ENCODE peak calls at places on chromosomes 1 and 21, in seven cellular contexts. W is Right ventricle myocardium inferior; K is heart right ventricle; N is mucosa of descending colon; O is lower lobe of right lung; A is PC-3; M is activated CD8-positive, alpha-beta memory T cell treated with anti-CD3 and anti-CD28 coated beads, Interleukin-2, amount 10 ng/mL, durations not matched to agents 7 days and 5 days. L is an unnamed sample.

GRCh38 chr1:182995894-182996293 is 27.3 kb upstream of the LAMC1 start:
- ATAC-seq in W (no peak), K (no peak), N (no peak), O (no peak), A (no peak), M (no peak), L (no peak)

GRCh38 chr21:35063428-35064172 is 14.5 kb upstream of the RUNX1 start:
- ATAC-seq in W (no peak), K (no peak), N (peak), O (no peak), A (no peak), M (no peak), L (peak)

GRCh38 chr1:111286912-111287311 is 3.7 kb upstream of the CHIA start:
- ATAC-seq in W (no peak), K (no peak), N (no peak), O (peak), A (no peak), M (no peak), L (no peak)

GRCh38 chr1:202349263-202349928 is 897 bp downstream of the PPP1R12B start:
- ATAC-seq in W (peak), K (peak), N (peak), O (peak), A (peak), M (no peak), L (peak)

GRCh38 chr1:226076378-226076777 is 13.9 kb downstream of the H3-3A start:
- ATAC-seq in W (no peak), K (no peak), N (no peak), O (no peak), A (peak), M (no peak), L (no peak)

GRCh38 chr1:11898831-11899467 is 27.3 kb downstream of the KIAA2013 start:
- ATAC-seq in W (no peak), K (peak), N (no peak), O (peak), A (no peak), M (no peak), L (no peak)

GRCh38 chr21:45021428-45022347 is 52.7 kb upstream of the ADARB1 start:
- ATAC-seq in W (no peak), K (no peak), N (no peak), O (no peak), A (no peak), M (no peak), L (no peak)

GRCh38 chr1:77545970-77546369 is 136.5 kb downstream of the ZZZ3 start:
- ATAC-seq in W (no peak), K (no peak), N (no peak), O (no peak), A (no peak), M (no peak), L (no peak)

GRCh38 chr1:8015036-8015808 is 10.9 kb downstream of the ERRFI1 start:
- ATAC-seq in W (peak), K (peak), N (peak), O (peak), A (peak), M (peak), L (peak)

GRCh38 chr21:31875424-31876097 is 2.7 kb downstream of the HUNK start:
- ATAC-seq in W (no peak), K (no peak), N (no peak), O (no peak), A (no peak), M (no peak), L (no peak)

GRCh38 chr21:42340187-42340586 is 10.6 kb downstream of the TFF2 start:
- ATAC-seq in W (no peak), K (no peak), N (no peak), O (no peak), A (no peak), M (no peak), L (no peak)

GRCh38 chr1:69513621-69514020 is 54.1 kb upstream of the LRRC7 start:
- ATAC-seq in W (no peak), K (no peak), N (no peak), O (no peak), A (no peak), M (no peak), L (no peak)

GRCh38 chr1:103457856-103458255 is 67.6 kb upstream of the RNPC3 start:
- ATAC-seq in W (no peak), K (no peak), N (no peak), O (no peak), A (no peak), M (no peak), L (no peak)

GRCh38 chr1:24381256-24381655 is 32.3 kb downstream of the STPG1 start:
- ATAC-seq in W (no peak), K (no peak), N (peak), O (no peak), A (no peak), M (no peak), L (peak)

GRCh38 chr1:167922611-167923074 is 8.7 kb upstream of the ADCY10 start:
- ATAC-seq in W (no peak), K (no peak), N (no peak), O (no peak), A (peak), M (no peak), L (no peak)

GRCh38 chr1:162236622-162237021 is 140.0 kb downstream of the SPATA46 start:
- ATAC-seq in W (no peak), K (no peak), N (peak), O (peak), A (no peak), M (no peak), L (no peak)

L was measured in esophagus mucosa.